ENCODE peak calls at places on chromosomes 3 and 15, in ten cellular contexts. H is heart left ventricle, I is upper lobe of left lung, X is fibroblast of the aortic adventitia, A is neural crest cell, E is GM06990, C is GM13976, R is brain microvascular endothelial cell, U is cardiac muscle cell, T is SK-N-SH. Z is an unnamed sample.
A peak's percentile ranks its signal among the peaks of the same experiment; 100 is the strongest.

GRCh38 chr3:149020196-149020838 is 29.0 kb downstream of the GYG1 start:
- DNase-seq in H (peak; percentile 42), I (no peak), X (peak; percentile 80), A (no peak), E (no peak), C (no peak), R (no peak), U (peak; percentile 65), T (no peak), Z (no peak)

GRCh38 chr3:61589856-61590255 is 28.5 kb downstream of the PTPRG start:
- DNase-seq in H (no peak), I (no peak), X (peak; percentile 61), A (no peak), E (no peak), C (no peak), R (peak; percentile 75), U (peak; percentile 45), T (no peak), Z (no peak)

GRCh38 chr15:73809728-73810501 is 56.8 kb upstream of the INSYN1 start:
- DNase-seq in H (peak; percentile 70), I (no peak), X (no peak), A (no peak), E (no peak), C (no peak), R (no peak), U (no peak), T (peak; percentile 71), Z (no peak)

GRCh38 chr3:106425021-106425420 is 556.2 kb upstream of the CBLB start:
- DNase-seq in H (no peak), I (no peak), X (peak; percentile 74), A (no peak), E (no peak), C (no peak), R (peak; percentile 38), U (peak; percentile 87), T (no peak), Z (no peak)

GRCh38 chr3:16112910-16113504 is 61.5 kb upstream of the GALNT15 start:
- DNase-seq in H (no peak), I (no peak), X (peak; percentile 81), A (no peak), E (no peak), C (no peak), R (peak; percentile 89), U (peak; percentile 66), T (no peak), Z (no peak)

GRCh38 chr3:94440767-94441493 is 378.1 kb downstream of the NSUN3 start:
- DNase-seq in H (no peak), I (no peak), X (peak; percentile 89), A (no peak), E (no peak), C (no peak), R (peak; percentile 46), U (peak; percentile 71), T (no peak), Z (no peak)

GRCh38 chr3:31369637-31370036 is 163.1 kb upstream of the STT3B start:
- DNase-seq in H (no peak), I (no peak), X (peak; percentile 37), A (no peak), E (no peak), C (no peak), R (peak; percentile 69), U (peak; percentile 43), T (no peak), Z (no peak)

GRCh38 chr15:23397779-23398178 is 43.2 kb downstream of the GOLGA8S start:
- DNase-seq in H (peak; percentile 59), I (no peak), X (no peak), A (no peak), E (no peak), C (no peak), R (no peak), U (no peak), T (no peak), Z (no peak)

GRCh38 chr3:73207946-73208345 is 146.5 kb downstream of the EBLN2 start:
- DNase-seq in H (no peak), I (no peak), X (no peak), A (no peak), E (no peak), C (no peak), R (no peak), U (no peak), T (no peak), Z (no peak)

GRCh38 chr3:81041331-81041730 is 720.1 kb downstream of the GBE1 start:
- DNase-seq in H (no peak), I (no peak), X (no peak), A (no peak), E (no peak), C (no peak), R (no peak), U (no peak), T (no peak), Z (no peak)

GRCh38 chr3:186849392-186849975 is 7.0 kb downstream of the ADIPOQ start:
- DNase-seq in H (no peak), I (no peak), X (peak; percentile 60), A (no peak), E (no peak), C (peak; percentile 73), R (no peak), U (peak; percentile 62), T (peak; percentile 60), Z (no peak)

GRCh38 chr15:58070801-58071418 is 5.4 kb upstream of the ALDH1A2 start:
- DNase-seq in H (peak; percentile 47), I (no peak), X (peak; percentile 65), A (peak; percentile 80), E (no peak), C (peak; percentile 26), R (peak; percentile 59), U (peak; percentile 73), T (peak; percentile 38), Z (no peak)

GRCh38 chr15:77346637-77347036 is 73.3 kb downstream of the PEAK1 start:
- DNase-seq in H (no peak), I (no peak), X (no peak), A (no peak), E (no peak), C (no peak), R (no peak), U (no peak), T (no peak), Z (no peak)

GRCh38 chr3:45021524-45021923 is 4.6 kb upstream of the CLEC3B start:
- DNase-seq in H (peak; percentile 76), I (no peak), X (peak; percentile 67), A (no peak), E (no peak), C (no peak), R (no peak), U (peak; percentile 26), T (no peak), Z (no peak)

GRCh38 chr3:37814547-37814946 is 47.1 kb upstream of the CTDSPL start:
- DNase-seq in H (no peak), I (no peak), X (no peak), A (no peak), E (no peak), C (peak; percentile 39), R (no peak), U (peak; percentile 42), T (peak; percentile 26), Z (no peak)

GRCh38 chr3:17573396-17573795 is 169.0 kb downstream of the TBC1D5 start:
- DNase-seq in H (no peak), I (no peak), X (no peak), A (no peak), E (peak; percentile 28), C (peak; percentile 20), R (no peak), U (no peak), T (no peak), Z (no peak)
- TF ChIP-seq CTCF in H (no peak), I (no peak), X (no peak), A (no peak), E (no peak), C (no peak), R (no peak), U (no peak), T (no peak), Z (no peak)

GRCh38 chr3:46378426-46378942 is 7.7 kb downstream of the CCR5 start:
- DNase-seq in H (peak; percentile 59), I (no peak), X (peak; percentile 64), A (peak; percentile 60), E (peak; percentile 25), C (peak; percentile 59), R (peak; percentile 58), U (peak; percentile 67), T (peak; percentile 52), Z (peak; percentile 41)
- TF ChIP-seq CTCF in H (peak; percentile 58), I (peak; percentile 58), X (peak; percentile 76), A (peak; percentile 75), E (peak; percentile 90), C (peak; percentile 68), R (peak; percentile 87), U (peak; percentile 81), T (peak; percentile 65), Z (peak; percentile 65)

GRCh38 chr15:69160976-69161877 is 792 bp downstream of the GLCE start:
- DNase-seq in H (no peak), I (peak; percentile 87), X (peak; percentile 28), A (peak; percentile 25), E (peak; percentile 15), C (peak; percentile 50), R (no peak), U (peak; percentile 44), T (peak; percentile 66), Z (no peak)
- TF ChIP-seq CTCF in H (peak; percentile 18), I (no peak), X (peak; percentile 37), A (no peak), E (peak; percentile 38), C (no peak), R (peak; percentile 54), U (peak; percentile 42), T (peak; percentile 59), Z (no peak)

DNA sequence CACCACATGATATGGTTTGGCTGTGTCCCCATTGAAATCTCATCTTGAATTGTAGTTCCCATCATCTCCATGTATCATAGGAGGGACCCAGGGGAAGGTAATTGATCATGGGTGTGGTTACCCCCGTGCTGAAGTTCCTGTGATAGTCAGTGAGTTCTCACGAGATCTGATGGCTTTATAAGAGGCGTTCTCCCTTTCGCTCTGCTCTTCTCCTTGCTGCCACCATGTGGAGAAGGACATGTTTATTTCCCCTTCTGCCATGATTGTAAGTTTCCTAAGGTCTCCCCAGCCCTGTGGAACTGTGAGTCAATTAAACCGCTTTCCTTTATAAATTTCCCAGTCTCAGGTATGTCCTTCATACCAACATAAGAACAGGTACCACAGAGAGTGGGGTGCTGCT is 21.9 kb downstream of the OSTN start:
- DNase-seq in H (no peak), I (no peak), X (no peak), A (no peak), E (no peak), C (no peak), R (no peak), U (peak; percentile 5), T (no peak), Z (no peak)
- TF ChIP-seq CTCF in H (no peak), I (no peak), X (no peak), A (no peak), E (peak; percentile 14), C (no peak), R (peak; percentile 36), U (peak; percentile 5), T (peak; percentile 29), Z (no peak)

DNA sequence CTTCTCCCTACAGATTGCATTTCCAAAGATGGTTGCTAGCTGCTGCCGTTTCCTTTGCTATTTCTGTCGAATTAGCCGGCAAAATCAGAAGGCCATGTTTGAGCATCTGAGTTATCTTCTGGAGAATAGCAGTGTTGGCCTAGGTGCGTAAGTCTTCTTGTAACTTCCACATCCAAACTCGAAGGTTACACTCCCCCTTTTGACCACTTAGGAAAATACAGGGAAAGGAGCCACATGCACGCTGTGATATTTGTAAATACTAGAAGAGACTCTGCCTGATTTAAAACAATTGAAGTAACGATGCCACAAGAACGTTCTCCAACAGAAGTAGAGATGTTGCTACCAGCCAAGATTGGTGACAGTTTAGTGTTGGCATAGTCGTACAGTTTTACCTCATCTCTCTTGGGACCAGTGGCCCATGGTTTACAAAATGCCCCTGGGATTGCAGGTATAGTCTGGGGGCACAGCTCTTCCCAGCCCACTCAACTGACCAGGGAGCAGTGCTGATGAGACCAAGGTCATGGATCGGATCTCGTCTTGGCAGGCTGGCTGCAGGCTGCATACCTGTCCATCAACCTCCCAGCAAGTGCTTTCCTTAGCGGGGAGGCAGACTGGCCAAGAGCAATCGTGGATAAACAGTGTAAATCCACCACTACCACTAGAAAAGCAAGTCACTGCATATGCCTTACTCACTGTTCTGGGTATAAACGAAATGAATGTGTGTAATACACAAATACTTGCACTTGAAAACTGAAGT is 268.4 kb upstream of the CHRM5 start:
- DNase-seq in H (no peak), I (no peak), X (peak; percentile 12), A (no peak), E (no peak), C (no peak), R (no peak), U (peak; percentile 33), T (peak; percentile 22), Z (no peak)
- TF ChIP-seq CTCF in H (no peak), I (no peak), X (peak; percentile 27), A (peak; percentile 42), E (no peak), C (no peak), R (peak; percentile 54), U (peak; percentile 35), T (peak; percentile 39), Z (no peak)